ENCODE peak calls at places on chromosomes 1 and 21, in six cellular contexts. H is neural crest cell; R is stimulated activated naive B cell treated with anti-CD40 and anti-IgM and Interleukin-4, amounts not matched to agents 10 μg/mL and 1 μg/mL and 100 μg/mL, for 72 hours; A is GM04504; B is SJSA1; I is NCI-H748 treated with DMSO at 0.1 percent for 48 hours. D is an unnamed sample.

GRCh38 chr1:175088523-175088922 is 20.9 kb downstream of the TNN start:
- DNase-seq in B (no peak), I (no peak), H (no peak), R (no peak), A (no peak), D (no peak)

GRCh38 chr1:24970399-24970753 is 40.3 kb upstream of the RUNX3 start:
- DNase-seq in R (no peak), B (peak), A (peak), I (no peak), H (no peak), D (no peak)

GRCh38 chr1:233327938-233328660 is 575 bp downstream of the MAP3K21 start:
- DNase-seq in I (no peak), H (no peak), B (no peak), A (no peak), R (peak), D (peak)

GRCh38 chr1:221435510-221435909 is 306.4 kb downstream of the DUSP10 start:
- DNase-seq in R (no peak), B (no peak), A (no peak), H (no peak), I (peak), D (no peak)

GRCh38 chr1:191690931-191691330 is 467.3 kb upstream of the RGS18 start:
- DNase-seq in R (no peak), I (no peak), A (no peak), B (no peak), H (no peak), D (no peak)

GRCh38 chr21:29376556-29376955 is 77.8 kb downstream of the BACH1 start:
- DNase-seq in A (no peak), R (peak), H (peak), B (peak), I (no peak), D (peak)

GRCh38 chr1:208962867-208963266 is 620.6 kb upstream of the CAMK1G start:
- DNase-seq in R (no peak), I (no peak), H (no peak), A (no peak), B (no peak), D (no peak)

GRCh38 chr1:25642710-25643109 is 26.1 kb downstream of the MAN1C1 start:
- DNase-seq in B (no peak), H (no peak), A (no peak), I (no peak), R (peak), D (no peak)

GRCh38 chr1:212785871-212786270 is 5.7 kb downstream of the NSL1 start:
- DNase-seq in A (no peak), B (no peak), I (no peak), R (no peak), H (no peak), D (no peak)

GRCh38 chr1:155300024-155300423 is 1.2 kb downstream of the PKLR start:
- DNase-seq in A (no peak), H (no peak), R (no peak), B (no peak), I (no peak), D (no peak)

GRCh38 chr21:39673736-39674135 is 61.0 kb downstream of the B3GALT5 start:
- DNase-seq in I (no peak), A (no peak), R (no peak), B (no peak), H (no peak), D (no peak)

GRCh38 chr1:27157194-27157593 is 2.3 kb upstream of the SLC9A1 start:
- DNase-seq in A (no peak), I (no peak), R (no peak), H (no peak), B (no peak), D (no peak)

GRCh38 chr1:66351913-66352312 is 182.0 kb upstream of the SGIP1 start:
- DNase-seq in B (no peak), A (no peak), H (no peak), R (no peak), I (no peak), D (no peak)

GRCh38 chr1:176073524-176074157 is 133.4 kb downstream of the COP1 start:
- DNase-seq in I (peak), A (peak), R (no peak), H (peak), B (peak), D (peak)

GRCh38 chr1:119621714-119622113 is 26.4 kb downstream of the ZNF697 start:
- DNase-seq in R (no peak), I (no peak), B (no peak), H (no peak), A (no peak), D (no peak)

GRCh38 chr1:119451158-119451557 is 36.2 kb downstream of the HSD3B2 start:
- DNase-seq in B (no peak), A (no peak), H (peak), I (no peak), R (no peak), D (no peak)

GRCh38 chr1:215730600-215730999 is 163.5 kb downstream of the KCTD3 start:
- DNase-seq in A (no peak), H (no peak), R (no peak), B (no peak), I (no peak), D (no peak)

GRCh38 chr1:39666772-39667171 is 5.1 kb downstream of the NT5C1A start:
- DNase-seq in A (no peak), B (no peak), R (peak), I (no peak), H (no peak), D (no peak)

GRCh38 chr1:105492941-105493340 is 1563.5 kb upstream of the PRMT6 start:
- DNase-seq in A (no peak), B (no peak), H (no peak), R (no peak), I (no peak), D (peak)

GRCh38 chr1:92805216-92805615 is 20.3 kb upstream of the EVI5 start:
- DNase-seq in A (no peak), B (no peak), H (no peak), R (no peak), I (no peak), D (no peak)

GRCh38 chr21:38813143-38813542 is 7.4 kb downstream of the ETS2 start:
- DNase-seq in B (peak), H (no peak), A (no peak), I (no peak), R (no peak), D (no peak)

GRCh38 chr1:193457676-193458075 is 271.3 kb upstream of the B3GALT2 start:
- DNase-seq in R (no peak), B (no peak), I (peak), H (no peak), A (no peak), D (peak)

GRCh38 chr1:160827418-160827817 is 31.4 kb downstream of the LY9 start:
- DNase-seq in H (no peak), R (no peak), I (no peak), B (no peak), A (no peak), D (peak)

GRCh38 chr1:151563376-151563775 is 23.3 kb downstream of the TUFT1 start:
- DNase-seq in R (no peak), A (no peak), I (no peak), B (no peak), H (no peak), D (no peak)

GRCh38 chr1:1573843-1574720 is 581 bp downstream of the SSU72 start:
- DNase-seq in B (peak), R (no peak), I (no peak), A (peak), H (peak), D (peak)

GRCh38 chr1:163069142-163069541 is at the start of gene RGS4:
- DNase-seq in H (peak), I (peak), B (peak), A (peak), R (no peak), D (peak)

GRCh38 chr1:162381941-162382750 is 618 bp downstream of the C1orf226 start:
- DNase-seq in A (no peak), I (no peak), R (no peak), B (peak), H (no peak), D (peak)

GRCh38 chr1:159918041-159918917 is 7.0 kb downstream of the TAGLN2 start:
- DNase-seq in H (no peak), R (no peak), A (no peak), I (no peak), B (no peak), D (no peak)

GRCh38 chr1:107590895-107591622 is 373.9 kb downstream of the VAV3 start:
- DNase-seq in R (no peak), A (no peak), I (no peak), H (no peak), B (no peak), D (no peak)

GRCh38 chr1:14102180-14102579 is 402.2 kb downstream of the PRDM2 start:
- DNase-seq in B (no peak), I (no peak), R (no peak), A (no peak), H (no peak), D (no peak)

GRCh38 chr1:55951291-55951690 is 628.1 kb downstream of the PLPP3 start:
- DNase-seq in I (no peak), H (no peak), B (no peak), A (no peak), R (no peak), D (no peak)

GRCh38 chr1:201593200-201593828 is 54.4 kb downstream of the NAV1 start:
- DNase-seq in I (no peak), R (no peak), B (peak), H (no peak), A (peak), D (peak)

GRCh38 chr1:159430985-159431384 is 1.0 kb upstream of the OR10J4 start:
- DNase-seq in H (no peak), R (no peak), B (no peak), I (no peak), A (no peak), D (no peak)

D was measured in trophoblast cell.